ENCODE peak calls at places on chromosomes 11 and 22, in four cellular contexts. P is esophagus squamous epithelium, G is transverse colon, O is prostate gland. B is an unnamed sample.
A peak's percentile ranks its signal among the peaks of the same experiment; 100 is the strongest.

GRCh38 chr11:64340671-64341335 is 799 bp downstream of the CCDC88B start:
- DNase-seq in P (no peak), O (no peak), G (peak; percentile 87), B (peak; percentile 71)

GRCh38 chr11:11179239-11179638 is 173.8 kb downstream of the CSNK2A3 start:
- DNase-seq in O (peak; percentile 37), G (no peak), P (no peak), B (no peak)

GRCh38 chr11:79616392-79616831 is 175.6 kb upstream of the TENM4 start:
- DNase-seq in G (no peak), O (no peak), P (no peak), B (no peak)

GRCh38 chr11:13119361-13119760 is 110.2 kb downstream of the RASSF10 start:
- DNase-seq in O (no peak), P (no peak), G (no peak), B (no peak)

GRCh38 chr11:60777572-60777971 is 7.6 kb upstream of the MS4A10 start:
- DNase-seq in G (no peak), O (peak; percentile 29), P (no peak), B (no peak)

GRCh38 chr11:130131957-130132850 is 27.4 kb upstream of the ST14 start:
- DNase-seq in G (peak; percentile 49), P (no peak), O (peak; percentile 46), B (no peak)

GRCh38 chr11:34665077-34665835 is 44.4 kb downstream of the EHF start:
- DNase-seq in O (no peak), P (no peak), G (no peak), B (no peak)

GRCh38 chr11:76782526-76783293 is 446 bp upstream of the TSKU start:
- DNase-seq in O (peak; percentile 83), G (peak; percentile 92), P (no peak), B (peak; percentile 92)

GRCh38 chr22:21940521-21940920 is 12.1 kb downstream of the PPM1F start:
- DNase-seq in P (no peak), G (no peak), O (no peak), B (no peak)

GRCh38 chr11:46290598-46291309 is 13.3 kb downstream of the CREB3L1 start:
- DNase-seq in G (peak; percentile 76), O (peak; percentile 70), P (no peak), B (no peak)

GRCh38 chr11:58742140-58742539 is 10.4 kb upstream of the GLYAT start:
- DNase-seq in O (no peak), P (no peak), G (no peak), B (no peak)

GRCh38 chr11:1854949-1855885 is 2.3 kb downstream of the LSP1 start:
- DNase-seq in O (no peak), P (no peak), G (no peak), B (no peak)

GRCh38 chr11:118200901-118201680 is 23.7 kb downstream of the JAML start:
- DNase-seq in G (no peak), O (no peak), P (no peak), B (no peak)

GRCh38 chr11:19967796-19968195 is 192.5 kb downstream of the DBX1 start:
- DNase-seq in P (no peak), G (no peak), O (no peak), B (no peak)

GRCh38 chr11:62439785-62440602 is 21.2 kb downstream of the SCGB1A1 start:
- DNase-seq in P (no peak), O (no peak), G (no peak), B (peak; percentile 82)

GRCh38 chr22:36304429-36304828 is 51.5 kb downstream of the APOL1 start:
- DNase-seq in P (no peak), G (no peak), O (no peak), B (no peak)

GRCh38 chr11:62546244-62546936 is at the start of gene AHNAK:
- DNase-seq in O (peak; percentile 92), P (no peak), G (peak; percentile 92), B (peak; percentile 92)

GRCh38 chr11:2761131-2762030 is 61.6 kb upstream of the KCNQ1OT1 start:
- DNase-seq in G (peak; percentile 36), O (no peak), P (no peak), B (peak; percentile 67)

GRCh38 chr11:12693485-12694181 is 19.4 kb downstream of the TEAD1 start:
- DNase-seq in O (peak; percentile 62), P (no peak), G (peak; percentile 54), B (peak; percentile 75)

GRCh38 chr11:12066799-12067508 is 43.4 kb upstream of the MICAL2 start:
- DNase-seq in G (peak; percentile 67), O (peak; percentile 71), P (no peak), B (no peak)

GRCh38 chr22:26743149-26743548 is 85.8 kb downstream of the MIAT start:
- DNase-seq in G (no peak), P (no peak), O (no peak), B (no peak)

GRCh38 chr11:114986365-114986764 is 308.0 kb downstream of the NXPE2 start:
- DNase-seq in O (no peak), G (no peak), P (no peak), B (no peak)

GRCh38 chr22:20587206-20587958 is 80.0 kb downstream of the MED15 start:
- DNase-seq in P (no peak), O (no peak), G (no peak), B (no peak)

GRCh38 chr11:98568011-98568410 is 452.7 kb upstream of the CNTN5 start:
- DNase-seq in G (no peak), P (no peak), O (no peak), B (no peak)

GRCh38 chr11:103942646-103943045 is 93.8 kb upstream of the DDI1 start:
- DNase-seq in P (no peak), G (no peak), O (no peak), B (no peak)

GRCh38 chr11:79263001-79263400 is 177.8 kb downstream of the TENM4 start:
- DNase-seq in O (no peak), P (no peak), G (peak; percentile 25), B (no peak)

GRCh38 chr11:13923716-13924650 is 38.5 kb upstream of the SPON1 start:
- DNase-seq in P (no peak), O (no peak), G (no peak), B (no peak)

GRCh38 chr11:124902616-124903015 is 5.0 kb upstream of the ROBO4 start:
- DNase-seq in O (no peak), G (no peak), P (no peak), B (no peak)

GRCh38 chr11:129278586-129279319 is 86.6 kb upstream of the ARHGAP32 start:
- DNase-seq in G (peak; percentile 12), P (no peak), O (no peak), B (no peak)

GRCh38 chr11:105673089-105673488 is 63.2 kb downstream of the GRIA4 start:
- DNase-seq in G (no peak), P (no peak), O (peak; percentile 5), B (no peak)

DNA sequence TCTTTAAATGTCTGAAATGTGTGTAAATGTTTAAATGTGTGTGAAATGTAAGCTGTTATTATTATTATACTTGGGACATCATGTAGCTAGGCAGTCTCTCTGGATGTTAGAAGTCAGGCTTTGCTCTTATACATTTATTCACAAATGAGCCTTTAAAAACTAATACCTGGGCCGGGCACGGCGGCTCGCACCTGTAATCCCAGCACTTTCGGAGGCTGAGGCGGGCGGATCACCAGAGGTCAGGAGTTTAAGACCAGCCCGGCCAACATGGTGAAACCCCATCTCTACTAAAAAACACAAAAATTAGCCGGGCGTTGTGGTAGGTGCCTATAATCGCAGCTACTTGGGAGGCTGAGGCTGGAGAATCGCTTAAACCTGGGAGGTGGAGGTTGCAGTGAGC is 21.7 kb upstream of the CTTN start:
- DNase-seq in G (no peak), P (no peak), O (no peak), B (no peak)
- TF ChIP-seq CTCF in G (no peak), P (no peak), O (no peak), B (no peak)

GRCh38 chr11:36155770-36156485 is 133.3 kb downstream of the COMMD9 start:
- DNase-seq in G (no peak), O (no peak), P (no peak), B (no peak)

GRCh38 chr11:36155301-36155700 is 133.9 kb downstream of the COMMD9 start:
- DNase-seq in P (no peak), G (no peak), O (no peak), B (no peak)

GRCh38 chr11:36160115-36160514 is 129.1 kb downstream of the COMMD9 start:
- DNase-seq in G (no peak), O (no peak), P (no peak), B (no peak)

GRCh38 chr11:36156486-36157150 is 132.6 kb downstream of the COMMD9 start:
- DNase-seq in P (no peak), O (no peak), G (no peak), B (no peak)

DNA sequence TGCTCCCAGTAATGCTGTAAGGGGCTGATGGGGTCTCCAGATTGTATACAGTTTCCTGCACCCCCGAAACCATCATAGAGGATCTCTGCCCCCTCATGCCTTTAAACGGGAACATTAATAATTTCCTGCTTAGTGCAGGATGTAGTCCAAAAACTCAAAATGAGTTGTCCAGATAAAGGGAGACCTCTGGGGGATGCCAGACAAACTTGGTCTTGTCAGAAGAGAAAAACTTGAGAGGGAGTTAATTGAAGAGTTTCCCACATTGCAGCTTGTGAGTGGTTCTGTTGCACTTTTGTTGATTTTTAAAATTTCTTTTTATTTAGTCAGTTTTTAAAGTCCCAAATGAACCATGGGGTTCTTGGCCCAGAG is 132.1 kb downstream of the COMMD9 start:
- DNase-seq in G (no peak), O (no peak), P (no peak), B (no peak)
- H3K4me3 ChIP-seq in G (no peak overlapping the region), O (no peak overlapping the region), P (no peak overlapping the region), B (no peak overlapping the region)

GRCh38 chr11:67355023-67355793 is 1.9 kb upstream of the POLD4 start:
- DNase-seq in G (no peak), O (no peak), P (no peak), B (peak; percentile 77)

GRCh38 chr11:67356551-67356866 is 3.2 kb upstream of the POLD4 start:
- DNase-seq in O (no peak), P (no peak), G (no peak), B (no peak)

GRCh38 chr11:67355794-67356550 is 2.6 kb upstream of the POLD4 start:
- DNase-seq in G (peak; percentile 51), P (no peak), O (no peak), B (peak; percentile 71)

GRCh38 chr11:67356867-67357561 is 3.7 kb upstream of the POLD4 start:
- DNase-seq in G (peak; percentile 81), P (no peak), O (peak; percentile 60), B (peak; percentile 80)

GRCh38 chr11:67357831-67358555 is 4.6 kb upstream of the POLD4 start:
- DNase-seq in G (no peak), P (no peak), O (no peak), B (no peak)
- H3K27ac ChIP-seq in G (no peak overlapping the region), P (peak overlapping the region; percentile 99), O (no peak overlapping the region), B (no peak overlapping the region)

DNA sequence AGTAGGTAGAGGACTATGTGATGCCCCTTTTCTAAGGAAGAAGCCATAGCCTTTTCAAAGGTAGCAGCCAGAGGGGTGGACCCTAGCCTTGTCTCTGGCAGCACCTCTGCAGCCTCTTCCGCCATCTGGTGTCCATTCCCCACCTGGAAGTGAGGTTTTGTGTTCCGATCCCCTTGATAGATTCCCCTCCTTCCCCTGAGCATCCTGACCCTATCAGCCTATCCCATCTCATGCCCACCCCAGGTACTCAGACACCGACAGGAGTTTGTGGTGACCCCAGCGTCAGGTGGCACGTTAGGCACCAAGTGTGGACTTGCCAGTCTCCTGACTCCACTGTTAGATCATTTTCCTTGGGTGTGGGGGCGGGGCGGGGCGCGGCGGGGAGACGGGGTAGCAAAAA is 398 bp upstream of the FAM89B start:
- DNase-seq in P (no peak), O (no peak), G (peak; percentile 44), B (no peak)
- TF ChIP-seq CTCF in P (no peak), O (no peak), G (peak; percentile 28), B (peak; percentile 20)